ENCODE peak calls at places on chromosomes 6 and 20, in four cellular contexts. One of them, this sample, is unnamed.
A peak's percentile ranks its signal among the peaks of the same experiment; 100 is the strongest.

GRCh38 chr6:33781105-33781975 is 7.6 kb downstream of the LEMD2 start:
- DNase-seq in WERI-Rb-1: no peak
- DNase-seq in pancreas: no peak
- DNase-seq in ovary: no peak
- DNase-seq in this sample: no peak

GRCh38 chr20:1368448-1369199 is 24.2 kb downstream of the FKBP1A start:
- DNase-seq in WERI-Rb-1: no peak
- DNase-seq in pancreas: no peak
- DNase-seq in ovary: no peak
- DNase-seq in this sample: no peak

GRCh38 chr6:80095600-80095999 is 10.9 kb upstream of the BCKDHB start:
- DNase-seq in WERI-Rb-1: no peak
- DNase-seq in pancreas: no peak
- DNase-seq in ovary: no peak
- DNase-seq in this sample: no peak

GRCh38 chr6:10528170-10528981 is 7.2 kb downstream of the GCNT2 start:
- DNase-seq in WERI-Rb-1: no peak
- DNase-seq in pancreas: no peak
- DNase-seq in ovary: no peak
- DNase-seq in this sample: no peak

GRCh38 chr6:30163090-30163917 is at the start of gene TRIM15:
- DNase-seq in WERI-Rb-1: no peak
- DNase-seq in pancreas: no peak
- DNase-seq in ovary: no peak
- DNase-seq in this sample: no peak

GRCh38 chr20:54320148-54320607 is 112.3 kb downstream of the PFDN4 start:
- DNase-seq in WERI-Rb-1: no peak
- DNase-seq in pancreas: no peak
- DNase-seq in ovary: no peak
- DNase-seq in this sample: no peak

GRCh38 chr20:5626603-5627002 is 123.6 kb upstream of the SHLD1 start:
- DNase-seq in WERI-Rb-1: no peak
- DNase-seq in pancreas: no peak
- DNase-seq in ovary: no peak
- DNase-seq in this sample: no peak

GRCh38 chr6:151723152-151723551 is 84.3 kb upstream of the ESR1 start:
- DNase-seq in WERI-Rb-1: no peak
- DNase-seq in pancreas: no peak
- DNase-seq in ovary: no peak
- DNase-seq in this sample: no peak

GRCh38 chr20:5000263-5001173 is 792 bp downstream of the SLC23A2 start:
- DNase-seq in WERI-Rb-1: peak; percentile 59
- DNase-seq in pancreas: peak; percentile 71
- DNase-seq in ovary: peak; percentile 55
- DNase-seq in this sample: peak; percentile 79

GRCh38 chr20:36298061-36298460 is 8.1 kb upstream of the DLGAP4 start:
- DNase-seq in WERI-Rb-1: peak; percentile 67
- DNase-seq in pancreas: no peak
- DNase-seq in ovary: no peak
- DNase-seq in this sample: no peak

GRCh38 chr6:95133578-95133977 is 443.8 kb upstream of the MANEA start:
- DNase-seq in WERI-Rb-1: peak; percentile 12
- DNase-seq in pancreas: no peak
- DNase-seq in ovary: no peak
- DNase-seq in this sample: no peak

GRCh38 chr6:5285526-5285925 is 24.2 kb downstream of the FARS2 start:
- DNase-seq in WERI-Rb-1: no peak
- DNase-seq in pancreas: no peak
- DNase-seq in ovary: no peak
- DNase-seq in this sample: no peak

GRCh38 chr6:168529214-168529613 is 88.2 kb downstream of the SMOC2 start:
- DNase-seq in WERI-Rb-1: no peak
- DNase-seq in pancreas: no peak
- DNase-seq in ovary: no peak
- DNase-seq in this sample: no peak

GRCh38 chr6:168532070-168532469 is 91.1 kb downstream of the SMOC2 start:
- DNase-seq in WERI-Rb-1: no peak
- DNase-seq in pancreas: no peak
- DNase-seq in ovary: no peak
- DNase-seq in this sample: no peak

GRCh38 chr6:168533428-168533827 is 92.4 kb downstream of the SMOC2 start:
- DNase-seq in WERI-Rb-1: no peak
- DNase-seq in pancreas: no peak
- DNase-seq in ovary: peak; percentile 65
- DNase-seq in this sample: no peak

GRCh38 chr6:168528457-168529095 is 87.6 kb downstream of the SMOC2 start:
- DNase-seq in WERI-Rb-1: no peak
- DNase-seq in pancreas: no peak
- DNase-seq in ovary: no peak
- DNase-seq in this sample: no peak

DNA sequence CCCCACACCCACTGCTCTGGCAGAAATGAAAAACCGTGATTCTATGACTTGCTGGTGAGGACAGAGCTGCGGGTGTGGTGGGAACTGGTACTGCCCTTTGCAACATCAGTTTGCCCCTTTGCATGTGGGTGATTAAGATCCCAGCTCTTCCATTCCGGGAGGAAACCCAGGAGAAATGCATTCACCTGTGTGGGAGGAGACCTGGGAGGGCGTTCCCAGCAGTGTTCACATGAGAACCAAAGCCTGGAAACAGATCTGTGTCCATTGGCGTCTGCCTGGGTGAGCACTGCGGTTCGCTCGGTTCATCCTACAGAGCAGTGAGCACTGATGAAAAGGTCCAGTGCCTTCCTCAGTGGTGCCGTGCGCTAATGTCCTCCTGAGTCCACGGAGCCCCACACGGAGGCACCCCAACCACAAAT is 89.7 kb downstream of the SMOC2 start:
- DNase-seq in WERI-Rb-1: no peak
- DNase-seq in pancreas: no peak
- DNase-seq in ovary: no peak
- DNase-seq in this sample: no peak
- H3K9me3 ChIP-seq in WERI-Rb-1: no peaks in the 10 kb centered on the region
- H3K9me3 ChIP-seq in pancreas: no peaks in the 10 kb centered on the region
- H3K9me3 ChIP-seq in ovary: no peaks in the 10 kb centered on the region
- H3K9me3 ChIP-seq in this sample: no peaks in the 10 kb centered on the region

GRCh38 chr20:3751664-3752385 is 15.7 kb downstream of the ADISSP start:
- DNase-seq in WERI-Rb-1: no peak
- DNase-seq in pancreas: peak; percentile 75
- DNase-seq in ovary: no peak
- DNase-seq in this sample: peak; percentile 89
- H3K4me3 ChIP-seq in WERI-Rb-1: no peak overlapping the region
- H3K4me3 ChIP-seq in pancreas: peak overlapping the region; percentile 50
- H3K4me3 ChIP-seq in ovary: no peak overlapping the region
- H3K4me3 ChIP-seq in this sample: no peak overlapping the region

GRCh38 chr6:82362144-82362543 is 1.5 kb upstream of the TPBG start:
- DNase-seq in WERI-Rb-1: no peak
- DNase-seq in pancreas: no peak
- DNase-seq in ovary: no peak
- DNase-seq in this sample: no peak

GRCh38 chr6:82363368-82364086 is at the start of gene TPBG:
- DNase-seq in WERI-Rb-1: peak; percentile 84
- DNase-seq in pancreas: peak; percentile 81
- DNase-seq in ovary: peak; percentile 38
- DNase-seq in this sample: peak; percentile 88

GRCh38 chr6:82365011-82365751 is 1.6 kb downstream of the TPBG start:
- DNase-seq in WERI-Rb-1: peak; percentile 41
- DNase-seq in pancreas: peak; percentile 76
- DNase-seq in ovary: peak; percentile 17
- DNase-seq in this sample: peak; percentile 55

GRCh38 chr6:82362868-82363267 is 749 bp upstream of the TPBG start:
- DNase-seq in WERI-Rb-1: no peak
- DNase-seq in pancreas: no peak
- DNase-seq in ovary: no peak
- DNase-seq in this sample: no peak

DNA sequence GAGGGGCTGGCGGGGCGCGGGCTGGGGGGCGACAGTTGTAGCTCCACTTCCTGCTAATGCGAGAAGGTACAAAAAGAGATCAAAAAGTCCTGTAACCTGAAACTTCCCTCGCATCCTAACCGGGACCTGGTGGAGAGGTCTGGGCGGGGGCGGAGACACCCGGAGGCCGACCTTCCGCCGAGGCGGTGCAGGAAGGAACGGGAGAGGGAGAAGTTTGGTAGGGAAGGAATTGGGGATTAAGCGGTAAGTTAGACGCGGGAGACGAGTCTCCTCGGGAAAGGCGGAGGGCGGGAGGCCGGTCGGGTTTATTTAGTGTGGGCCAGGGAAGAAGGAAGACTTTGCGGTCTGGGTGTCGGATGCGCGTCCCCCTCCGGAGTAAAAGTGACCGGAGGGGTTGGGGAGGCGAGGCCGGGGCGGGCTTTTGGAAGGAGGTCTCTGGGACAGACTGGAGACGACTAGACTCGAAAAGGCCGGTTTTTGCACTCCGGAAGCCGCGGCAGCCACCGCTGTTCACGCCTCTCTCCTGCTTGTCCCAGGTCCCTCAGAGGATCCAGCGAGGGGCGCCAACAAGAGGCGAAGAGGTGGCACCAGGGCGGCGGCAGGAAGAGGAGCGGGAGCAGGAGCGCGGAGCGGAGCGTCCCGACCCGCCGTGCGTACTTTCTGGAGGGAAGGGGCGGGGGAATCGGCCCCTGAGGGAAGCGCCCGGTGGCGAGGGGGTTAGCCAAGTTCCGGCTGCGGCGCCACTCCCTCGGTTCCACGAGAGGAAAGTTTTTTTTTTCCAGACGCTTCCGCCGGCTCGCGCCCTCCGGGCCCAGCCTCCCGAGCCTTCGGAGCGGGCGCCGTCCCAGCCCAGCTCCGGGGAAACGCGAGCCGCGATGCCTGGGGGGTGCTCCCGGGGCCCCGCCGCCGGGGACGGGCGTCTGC is 732 bp downstream of the TPBG start:
- DNase-seq in WERI-Rb-1: peak; percentile 63
- DNase-seq in pancreas: peak; percentile 80
- DNase-seq in ovary: peak; percentile 34
- DNase-seq in this sample: peak; percentile 90
- H3K27me3 ChIP-seq in WERI-Rb-1: no peaks in the 10 kb centered on the region
- H3K27me3 ChIP-seq in pancreas: no peaks in the 10 kb centered on the region
- H3K27me3 ChIP-seq in ovary: no peaks in the 10 kb centered on the region
- H3K27me3 ChIP-seq in this sample: no peaks in the 10 kb centered on the region

GRCh38 chr6:49626811-49627210 is 9.8 kb downstream of the RHAG start:
- DNase-seq in WERI-Rb-1: no peak
- DNase-seq in pancreas: no peak
- DNase-seq in ovary: no peak
- DNase-seq in this sample: no peak
- H3K9me3 ChIP-seq in WERI-Rb-1: no peaks in the 10 kb centered on the region
- H3K9me3 ChIP-seq in pancreas: no peaks in the 10 kb centered on the region
- H3K9me3 ChIP-seq in ovary: no peaks in the 10 kb centered on the region
- H3K9me3 ChIP-seq in this sample: no peaks in the 10 kb centered on the region

DNA sequence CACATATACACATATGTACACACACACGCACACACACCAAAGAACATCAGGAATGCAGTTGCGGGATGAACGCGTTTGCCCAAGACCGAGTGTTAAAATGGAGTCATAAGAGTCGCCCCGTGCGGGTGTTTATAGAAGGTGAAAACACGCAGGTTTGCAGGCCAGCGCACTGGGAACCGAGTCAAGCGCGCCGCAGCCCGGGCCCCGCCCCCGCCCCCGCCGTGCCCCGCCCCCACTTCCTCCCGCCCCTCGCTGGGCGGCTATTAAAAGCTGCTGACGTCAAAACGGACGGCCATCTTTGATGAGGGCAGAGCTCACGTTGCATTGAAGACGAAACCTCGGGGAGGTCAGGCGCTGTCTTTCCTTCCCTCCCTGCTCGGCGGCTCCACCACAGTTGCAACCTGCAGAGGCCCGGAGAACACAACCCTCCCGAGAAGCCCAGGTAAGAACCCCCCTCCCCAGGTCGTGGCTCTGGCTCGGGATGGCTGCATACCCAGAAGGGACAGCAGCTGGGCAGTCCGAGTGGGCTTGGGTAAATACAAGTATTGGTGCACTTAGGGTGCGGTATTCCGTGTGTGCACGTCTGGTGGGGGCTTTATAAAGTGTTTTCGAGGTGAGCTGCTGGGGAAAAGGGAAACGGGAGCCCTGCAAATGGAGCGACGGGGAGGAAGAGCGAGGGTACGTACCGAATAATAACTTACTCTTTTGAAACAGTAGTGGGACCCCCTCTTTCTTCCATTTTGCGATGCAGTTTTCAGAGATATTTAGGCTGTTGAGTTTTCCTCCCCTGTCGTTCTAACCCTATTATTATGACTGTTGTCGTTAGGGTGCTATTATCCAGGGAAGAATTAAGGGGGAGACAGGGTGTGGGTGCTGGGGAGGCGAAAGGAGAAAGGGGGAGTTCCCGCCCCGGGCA is at the start of gene SNAP25:
- DNase-seq in WERI-Rb-1: peak; percentile 93
- DNase-seq in pancreas: peak; percentile 67
- DNase-seq in ovary: peak; percentile 88
- DNase-seq in this sample: peak; percentile 86
- H3K4me3 ChIP-seq in WERI-Rb-1: peak within 1 kb of the TSS; percentile 92
- H3K4me3 ChIP-seq in pancreas: peak within 1 kb of the TSS; percentile 31
- H3K4me3 ChIP-seq in ovary: peak within 1 kb of the TSS; percentile 44
- H3K4me3 ChIP-seq in this sample: peak within 1 kb of the TSS; percentile 62

GRCh38 chr6:98843274-98844243 is 9.2 kb downstream of the POU3F2 start:
- DNase-seq in WERI-Rb-1: no peak
- DNase-seq in pancreas: peak; percentile 49
- DNase-seq in ovary: no peak
- DNase-seq in this sample: no peak
- H3K27me3 ChIP-seq in WERI-Rb-1: peaks cover 6% of the 10 kb centered on the region
- H3K27me3 ChIP-seq in pancreas: peaks cover 22% of the 10 kb centered on the region
- H3K27me3 ChIP-seq in ovary: no peaks in the 10 kb centered on the region
- H3K27me3 ChIP-seq in this sample: no peaks in the 10 kb centered on the region

GRCh38 chr6:157513619-157514485 is 132.9 kb downstream of the ZDHHC14 start:
- DNase-seq in WERI-Rb-1: no peak
- DNase-seq in pancreas: no peak
- DNase-seq in ovary: no peak
- DNase-seq in this sample: no peak
- H3K9me3 ChIP-seq in WERI-Rb-1: no peaks in the 10 kb centered on the region
- H3K9me3 ChIP-seq in pancreas: no peaks in the 10 kb centered on the region
- H3K9me3 ChIP-seq in ovary: no peaks in the 10 kb centered on the region
- H3K9me3 ChIP-seq in this sample: no peaks in the 10 kb centered on the region

GRCh38 chr6:48825501-48826317 is 637.3 kb downstream of the MMUT start:
- DNase-seq in WERI-Rb-1: no peak
- DNase-seq in pancreas: no peak
- DNase-seq in ovary: no peak
- DNase-seq in this sample: no peak

GRCh38 chr6:48826318-48826595 is 636.8 kb downstream of the MMUT start:
- DNase-seq in WERI-Rb-1: no peak
- DNase-seq in pancreas: no peak
- DNase-seq in ovary: no peak
- DNase-seq in this sample: no peak

GRCh38 chr6:48826884-48827701 is 636.0 kb downstream of the MMUT start:
- DNase-seq in WERI-Rb-1: no peak
- DNase-seq in pancreas: no peak
- DNase-seq in ovary: no peak
- DNase-seq in this sample: peak; percentile 79
- H3K4me3 ChIP-seq in WERI-Rb-1: no peak overlapping the region
- H3K4me3 ChIP-seq in pancreas: no peak overlapping the region
- H3K4me3 ChIP-seq in ovary: no peak overlapping the region
- H3K4me3 ChIP-seq in this sample: no peak overlapping the region